ENCODE peak calls at places on chromosomes 13 and 19, in six cellular contexts. One of them, this sample, is unnamed.
A peak's percentile ranks its signal among the peaks of the same experiment; 100 is the strongest.

GRCh38 chr13:94435604-94436226 is 43.8 kb downstream of the DCT start:
- DNase-seq in astrocyte of the spinal cord: peak; percentile 67
- DNase-seq in colonic mucosa: no peak
- DNase-seq in T-helper 9 cell: no peak
- DNase-seq in NAMALWA: peak; percentile 86
- DNase-seq in stimulated activated naive B cell treated with anti-CD40 and anti-IgM and Interleukin-4, amounts not matched to agents 10 μg/mL and 1 μg/mL and 100 μg/mL, for 72 hours: no peak
- DNase-seq in this sample: peak; percentile 54

GRCh38 chr13:114015608-114016295 is 41.9 kb upstream of the C13orf46 start:
- DNase-seq in astrocyte of the spinal cord: no peak
- DNase-seq in colonic mucosa: peak; percentile 41
- DNase-seq in T-helper 9 cell: no peak
- DNase-seq in NAMALWA: no peak
- DNase-seq in stimulated activated naive B cell treated with anti-CD40 and anti-IgM and Interleukin-4, amounts not matched to agents 10 μg/mL and 1 μg/mL and 100 μg/mL, for 72 hours: no peak
- DNase-seq in this sample: no peak

GRCh38 chr13:50319603-50320296 is 304.5 kb downstream of the KCNRG start:
- DNase-seq in astrocyte of the spinal cord: peak; percentile 66
- DNase-seq in colonic mucosa: peak; percentile 38
- DNase-seq in T-helper 9 cell: no peak
- DNase-seq in NAMALWA: no peak
- DNase-seq in stimulated activated naive B cell treated with anti-CD40 and anti-IgM and Interleukin-4, amounts not matched to agents 10 μg/mL and 1 μg/mL and 100 μg/mL, for 72 hours: no peak
- DNase-seq in this sample: peak; percentile 20

GRCh38 chr13:53052675-53053074 is 24.1 kb downstream of the OLFM4 start:
- DNase-seq in astrocyte of the spinal cord: no peak
- DNase-seq in colonic mucosa: no peak
- DNase-seq in T-helper 9 cell: no peak
- DNase-seq in NAMALWA: no peak
- DNase-seq in stimulated activated naive B cell treated with anti-CD40 and anti-IgM and Interleukin-4, amounts not matched to agents 10 μg/mL and 1 μg/mL and 100 μg/mL, for 72 hours: no peak
- DNase-seq in this sample: no peak

GRCh38 chr19:51458899-51459592 is 792 bp upstream of the SIGLEC8 start:
- DNase-seq in astrocyte of the spinal cord: no peak
- DNase-seq in colonic mucosa: no peak
- DNase-seq in T-helper 9 cell: no peak
- DNase-seq in NAMALWA: no peak
- DNase-seq in stimulated activated naive B cell treated with anti-CD40 and anti-IgM and Interleukin-4, amounts not matched to agents 10 μg/mL and 1 μg/mL and 100 μg/mL, for 72 hours: no peak
- DNase-seq in this sample: no peak

GRCh38 chr13:99604636-99605035 is 103.4 kb downstream of the TM9SF2 start:
- DNase-seq in astrocyte of the spinal cord: no peak
- DNase-seq in colonic mucosa: no peak
- DNase-seq in T-helper 9 cell: no peak
- DNase-seq in NAMALWA: no peak
- DNase-seq in stimulated activated naive B cell treated with anti-CD40 and anti-IgM and Interleukin-4, amounts not matched to agents 10 μg/mL and 1 μg/mL and 100 μg/mL, for 72 hours: no peak
- DNase-seq in this sample: no peak

GRCh38 chr19:19460258-19460731 is 54.8 kb downstream of the GATAD2A start:
- DNase-seq in astrocyte of the spinal cord: no peak
- DNase-seq in colonic mucosa: no peak
- DNase-seq in T-helper 9 cell: peak; percentile 20
- DNase-seq in NAMALWA: peak; percentile 52
- DNase-seq in stimulated activated naive B cell treated with anti-CD40 and anti-IgM and Interleukin-4, amounts not matched to agents 10 μg/mL and 1 μg/mL and 100 μg/mL, for 72 hours: no peak
- DNase-seq in this sample: no peak

GRCh38 chr13:96898212-96898611 is 96.1 kb downstream of the OXGR1 start:
- DNase-seq in astrocyte of the spinal cord: peak; percentile 43
- DNase-seq in colonic mucosa: no peak
- DNase-seq in T-helper 9 cell: no peak
- DNase-seq in NAMALWA: no peak
- DNase-seq in stimulated activated naive B cell treated with anti-CD40 and anti-IgM and Interleukin-4, amounts not matched to agents 10 μg/mL and 1 μg/mL and 100 μg/mL, for 72 hours: no peak
- DNase-seq in this sample: no peak

GRCh38 chr13:28000567-28000966 is 12.1 kb upstream of the URAD start:
- DNase-seq in astrocyte of the spinal cord: no peak
- DNase-seq in colonic mucosa: no peak
- DNase-seq in T-helper 9 cell: no peak
- DNase-seq in NAMALWA: no peak
- DNase-seq in stimulated activated naive B cell treated with anti-CD40 and anti-IgM and Interleukin-4, amounts not matched to agents 10 μg/mL and 1 μg/mL and 100 μg/mL, for 72 hours: no peak
- DNase-seq in this sample: no peak

GRCh38 chr13:113976711-113977684 is 3.1 kb upstream of the C13orf46 start:
- DNase-seq in astrocyte of the spinal cord: peak; percentile 37
- DNase-seq in colonic mucosa: no peak
- DNase-seq in T-helper 9 cell: no peak
- DNase-seq in NAMALWA: no peak
- DNase-seq in stimulated activated naive B cell treated with anti-CD40 and anti-IgM and Interleukin-4, amounts not matched to agents 10 μg/mL and 1 μg/mL and 100 μg/mL, for 72 hours: no peak
- DNase-seq in this sample: no peak

GRCh38 chr19:14116918-14117578 is 514 bp downstream of the PRKACA start:
- DNase-seq in astrocyte of the spinal cord: no peak
- DNase-seq in colonic mucosa: peak; percentile 31
- DNase-seq in T-helper 9 cell: peak; percentile 9
- DNase-seq in NAMALWA: no peak
- DNase-seq in stimulated activated naive B cell treated with anti-CD40 and anti-IgM and Interleukin-4, amounts not matched to agents 10 μg/mL and 1 μg/mL and 100 μg/mL, for 72 hours: no peak
- DNase-seq in this sample: peak; percentile 32

GRCh38 chr13:34826432-34826831 is 115.6 kb upstream of the NBEA start:
- DNase-seq in astrocyte of the spinal cord: no peak
- DNase-seq in colonic mucosa: no peak
- DNase-seq in T-helper 9 cell: no peak
- DNase-seq in NAMALWA: no peak
- DNase-seq in stimulated activated naive B cell treated with anti-CD40 and anti-IgM and Interleukin-4, amounts not matched to agents 10 μg/mL and 1 μg/mL and 100 μg/mL, for 72 hours: no peak
- DNase-seq in this sample: no peak

GRCh38 chr13:102678339-102679122 is 16.3 kb downstream of the METTL21C start:
- DNase-seq in astrocyte of the spinal cord: no peak
- DNase-seq in colonic mucosa: no peak
- DNase-seq in T-helper 9 cell: no peak
- DNase-seq in NAMALWA: no peak
- DNase-seq in stimulated activated naive B cell treated with anti-CD40 and anti-IgM and Interleukin-4, amounts not matched to agents 10 μg/mL and 1 μg/mL and 100 μg/mL, for 72 hours: no peak
- DNase-seq in this sample: no peak

GRCh38 chr13:34161829-34162544 is 344.0 kb downstream of the RFC3 start:
- DNase-seq in astrocyte of the spinal cord: peak; percentile 88
- DNase-seq in colonic mucosa: no peak
- DNase-seq in T-helper 9 cell: no peak
- DNase-seq in NAMALWA: no peak
- DNase-seq in stimulated activated naive B cell treated with anti-CD40 and anti-IgM and Interleukin-4, amounts not matched to agents 10 μg/mL and 1 μg/mL and 100 μg/mL, for 72 hours: no peak
- DNase-seq in this sample: peak; percentile 84

GRCh38 chr13:78679329-78679728 is 20.4 kb upstream of the OBI1 start:
- DNase-seq in astrocyte of the spinal cord: no peak
- DNase-seq in colonic mucosa: no peak
- DNase-seq in T-helper 9 cell: no peak
- DNase-seq in NAMALWA: no peak
- DNase-seq in stimulated activated naive B cell treated with anti-CD40 and anti-IgM and Interleukin-4, amounts not matched to agents 10 μg/mL and 1 μg/mL and 100 μg/mL, for 72 hours: no peak
- DNase-seq in this sample: no peak

GRCh38 chr19:10808937-10809655 is 26.9 kb downstream of the TMED1 start:
- DNase-seq in astrocyte of the spinal cord: peak; percentile 82
- DNase-seq in colonic mucosa: no peak
- DNase-seq in T-helper 9 cell: no peak
- DNase-seq in NAMALWA: no peak
- DNase-seq in stimulated activated naive B cell treated with anti-CD40 and anti-IgM and Interleukin-4, amounts not matched to agents 10 μg/mL and 1 μg/mL and 100 μg/mL, for 72 hours: no peak
- DNase-seq in this sample: no peak

GRCh38 chr19:49431330-49431749 is 6.2 kb downstream of the GFY start:
- DNase-seq in astrocyte of the spinal cord: no peak
- DNase-seq in colonic mucosa: no peak
- DNase-seq in T-helper 9 cell: no peak
- DNase-seq in NAMALWA: peak; percentile 56
- DNase-seq in stimulated activated naive B cell treated with anti-CD40 and anti-IgM and Interleukin-4, amounts not matched to agents 10 μg/mL and 1 μg/mL and 100 μg/mL, for 72 hours: no peak
- DNase-seq in this sample: no peak

GRCh38 chr13:93730780-93731179 is 504.2 kb downstream of the GPC6 start:
- DNase-seq in astrocyte of the spinal cord: peak; percentile 46
- DNase-seq in colonic mucosa: no peak
- DNase-seq in T-helper 9 cell: no peak
- DNase-seq in NAMALWA: no peak
- DNase-seq in stimulated activated naive B cell treated with anti-CD40 and anti-IgM and Interleukin-4, amounts not matched to agents 10 μg/mL and 1 μg/mL and 100 μg/mL, for 72 hours: no peak
- DNase-seq in this sample: no peak

GRCh38 chr13:96492758-96493157 is 402.9 kb downstream of the HS6ST3 start:
- DNase-seq in astrocyte of the spinal cord: no peak
- DNase-seq in colonic mucosa: no peak
- DNase-seq in T-helper 9 cell: no peak
- DNase-seq in NAMALWA: no peak
- DNase-seq in stimulated activated naive B cell treated with anti-CD40 and anti-IgM and Interleukin-4, amounts not matched to agents 10 μg/mL and 1 μg/mL and 100 μg/mL, for 72 hours: no peak
- DNase-seq in this sample: no peak

GRCh38 chr19:54373781-54374266 is 9.1 kb upstream of the LAIR1 start:
- DNase-seq in astrocyte of the spinal cord: no peak
- DNase-seq in colonic mucosa: no peak
- DNase-seq in T-helper 9 cell: no peak
- DNase-seq in NAMALWA: no peak
- DNase-seq in stimulated activated naive B cell treated with anti-CD40 and anti-IgM and Interleukin-4, amounts not matched to agents 10 μg/mL and 1 μg/mL and 100 μg/mL, for 72 hours: peak; percentile 29
- DNase-seq in this sample: no peak

GRCh38 chr19:19543101-19543500 is 5.0 kb downstream of the CILP2 start:
- DNase-seq in astrocyte of the spinal cord: no peak
- DNase-seq in colonic mucosa: no peak
- DNase-seq in T-helper 9 cell: no peak
- DNase-seq in NAMALWA: no peak
- DNase-seq in stimulated activated naive B cell treated with anti-CD40 and anti-IgM and Interleukin-4, amounts not matched to agents 10 μg/mL and 1 μg/mL and 100 μg/mL, for 72 hours: no peak
- DNase-seq in this sample: no peak

GRCh38 chr13:50588736-50589135 is 254.8 kb downstream of the DLEU7 start:
- DNase-seq in astrocyte of the spinal cord: no peak
- DNase-seq in colonic mucosa: no peak
- DNase-seq in T-helper 9 cell: no peak
- DNase-seq in NAMALWA: no peak
- DNase-seq in stimulated activated naive B cell treated with anti-CD40 and anti-IgM and Interleukin-4, amounts not matched to agents 10 μg/mL and 1 μg/mL and 100 μg/mL, for 72 hours: no peak
- DNase-seq in this sample: no peak

GRCh38 chr13:50224534-50224933 is 209.3 kb downstream of the KCNRG start:
- DNase-seq in astrocyte of the spinal cord: peak; percentile 24
- DNase-seq in colonic mucosa: no peak
- DNase-seq in T-helper 9 cell: no peak
- DNase-seq in NAMALWA: no peak
- DNase-seq in stimulated activated naive B cell treated with anti-CD40 and anti-IgM and Interleukin-4, amounts not matched to agents 10 μg/mL and 1 μg/mL and 100 μg/mL, for 72 hours: no peak
- DNase-seq in this sample: no peak

GRCh38 chr19:45008554-45008953 is 7.3 kb downstream of the RELB start:
- DNase-seq in astrocyte of the spinal cord: no peak
- DNase-seq in colonic mucosa: peak; percentile 88
- DNase-seq in T-helper 9 cell: no peak
- DNase-seq in NAMALWA: peak; percentile 67
- DNase-seq in stimulated activated naive B cell treated with anti-CD40 and anti-IgM and Interleukin-4, amounts not matched to agents 10 μg/mL and 1 μg/mL and 100 μg/mL, for 72 hours: no peak
- DNase-seq in this sample: peak; percentile 17

GRCh38 chr13:100707818-100708740 is 33.5 kb upstream of the TMTC4 start:
- DNase-seq in astrocyte of the spinal cord: peak; percentile 86
- DNase-seq in colonic mucosa: no peak
- DNase-seq in T-helper 9 cell: no peak
- DNase-seq in NAMALWA: no peak
- DNase-seq in stimulated activated naive B cell treated with anti-CD40 and anti-IgM and Interleukin-4, amounts not matched to agents 10 μg/mL and 1 μg/mL and 100 μg/mL, for 72 hours: no peak
- DNase-seq in this sample: no peak

GRCh38 chr19:47267350-47267759 is 7.3 kb upstream of the INAFM1 start:
- DNase-seq in astrocyte of the spinal cord: no peak
- DNase-seq in colonic mucosa: no peak
- DNase-seq in T-helper 9 cell: no peak
- DNase-seq in NAMALWA: no peak
- DNase-seq in stimulated activated naive B cell treated with anti-CD40 and anti-IgM and Interleukin-4, amounts not matched to agents 10 μg/mL and 1 μg/mL and 100 μg/mL, for 72 hours: no peak
- DNase-seq in this sample: no peak

GRCh38 chr13:50277906-50278305 is 262.7 kb downstream of the KCNRG start:
- DNase-seq in astrocyte of the spinal cord: no peak
- DNase-seq in colonic mucosa: no peak
- DNase-seq in T-helper 9 cell: no peak
- DNase-seq in NAMALWA: no peak
- DNase-seq in stimulated activated naive B cell treated with anti-CD40 and anti-IgM and Interleukin-4, amounts not matched to agents 10 μg/mL and 1 μg/mL and 100 μg/mL, for 72 hours: no peak
- DNase-seq in this sample: no peak

GRCh38 chr19:51398096-51398704 is 7.8 kb upstream of the C19orf84 start:
- DNase-seq in astrocyte of the spinal cord: no peak
- DNase-seq in colonic mucosa: no peak
- DNase-seq in T-helper 9 cell: no peak
- DNase-seq in NAMALWA: peak; percentile 72
- DNase-seq in stimulated activated naive B cell treated with anti-CD40 and anti-IgM and Interleukin-4, amounts not matched to agents 10 μg/mL and 1 μg/mL and 100 μg/mL, for 72 hours: no peak
- DNase-seq in this sample: peak; percentile 35

GRCh38 chr19:9847087-9847671 is 12.1 kb downstream of the PIN1 start:
- DNase-seq in astrocyte of the spinal cord: peak; percentile 88
- DNase-seq in colonic mucosa: peak; percentile 35
- DNase-seq in T-helper 9 cell: no peak
- DNase-seq in NAMALWA: peak; percentile 48
- DNase-seq in stimulated activated naive B cell treated with anti-CD40 and anti-IgM and Interleukin-4, amounts not matched to agents 10 μg/mL and 1 μg/mL and 100 μg/mL, for 72 hours: no peak
- DNase-seq in this sample: peak; percentile 45

GRCh38 chr13:31119966-31120733 is 41.6 kb downstream of the HSPH1 start:
- DNase-seq in astrocyte of the spinal cord: no peak
- DNase-seq in colonic mucosa: no peak
- DNase-seq in T-helper 9 cell: no peak
- DNase-seq in NAMALWA: no peak
- DNase-seq in stimulated activated naive B cell treated with anti-CD40 and anti-IgM and Interleukin-4, amounts not matched to agents 10 μg/mL and 1 μg/mL and 100 μg/mL, for 72 hours: no peak
- DNase-seq in this sample: peak; percentile 85

GRCh38 chr13:48813518-48813917 is 159.8 kb downstream of the CYSLTR2 start:
- DNase-seq in astrocyte of the spinal cord: no peak
- DNase-seq in colonic mucosa: no peak
- DNase-seq in T-helper 9 cell: no peak
- DNase-seq in NAMALWA: no peak
- DNase-seq in stimulated activated naive B cell treated with anti-CD40 and anti-IgM and Interleukin-4, amounts not matched to agents 10 μg/mL and 1 μg/mL and 100 μg/mL, for 72 hours: no peak
- DNase-seq in this sample: no peak

GRCh38 chr19:19782783-19783182 is 38.8 kb downstream of the ZNF506 start:
- DNase-seq in astrocyte of the spinal cord: no peak
- DNase-seq in colonic mucosa: no peak
- DNase-seq in T-helper 9 cell: no peak
- DNase-seq in NAMALWA: no peak
- DNase-seq in stimulated activated naive B cell treated with anti-CD40 and anti-IgM and Interleukin-4, amounts not matched to agents 10 μg/mL and 1 μg/mL and 100 μg/mL, for 72 hours: no peak
- DNase-seq in this sample: no peak

GRCh38 chr13:99909836-99910619 is 61.5 kb downstream of the ZIC5 start:
- DNase-seq in astrocyte of the spinal cord: no peak
- DNase-seq in colonic mucosa: no peak
- DNase-seq in T-helper 9 cell: no peak
- DNase-seq in NAMALWA: no peak
- DNase-seq in stimulated activated naive B cell treated with anti-CD40 and anti-IgM and Interleukin-4, amounts not matched to agents 10 μg/mL and 1 μg/mL and 100 μg/mL, for 72 hours: no peak
- DNase-seq in this sample: no peak

GRCh38 chr19:20964798-20965197 is 41.7 kb downstream of the ZNF85 start:
- DNase-seq in astrocyte of the spinal cord: no peak
- DNase-seq in colonic mucosa: no peak
- DNase-seq in T-helper 9 cell: no peak
- DNase-seq in NAMALWA: peak; percentile 17
- DNase-seq in stimulated activated naive B cell treated with anti-CD40 and anti-IgM and Interleukin-4, amounts not matched to agents 10 μg/mL and 1 μg/mL and 100 μg/mL, for 72 hours: no peak
- DNase-seq in this sample: peak; percentile 89

GRCh38 chr13:46012404-46012803 is 40.1 kb downstream of the ZC3H13 start:
- DNase-seq in astrocyte of the spinal cord: no peak
- DNase-seq in colonic mucosa: no peak
- DNase-seq in T-helper 9 cell: no peak
- DNase-seq in NAMALWA: no peak
- DNase-seq in stimulated activated naive B cell treated with anti-CD40 and anti-IgM and Interleukin-4, amounts not matched to agents 10 μg/mL and 1 μg/mL and 100 μg/mL, for 72 hours: no peak
- DNase-seq in this sample: peak; percentile 2

GRCh38 chr13:66835040-66835628 is 395.0 kb downstream of the PCDH9 start:
- DNase-seq in astrocyte of the spinal cord: peak; percentile 67
- DNase-seq in colonic mucosa: peak; percentile 34
- DNase-seq in T-helper 9 cell: no peak
- DNase-seq in NAMALWA: no peak
- DNase-seq in stimulated activated naive B cell treated with anti-CD40 and anti-IgM and Interleukin-4, amounts not matched to agents 10 μg/mL and 1 μg/mL and 100 μg/mL, for 72 hours: no peak
- DNase-seq in this sample: peak; percentile 53

This sample was measured in DMS53.